ENCODE peak calls at places on chromosomes 7 and 10, in seven cellular contexts. J is colonic mucosa, U is pancreas, N is RWPE1, C is HCT116, W is ovary, O is A549. D is an unnamed sample.

GRCh38 chr7:82291931-82292330 is 151.6 kb downstream of the CACNA2D1 start:
- DNase-seq in J (no peak), U (no peak), N (no peak), C (peak; percentile 13), W (no peak), O (no peak), D (no peak)

GRCh38 chr7:73717991-73718405 is 1.5 kb downstream of the STX1A start:
- DNase-seq in J (no peak), U (no peak), N (peak; percentile 68), C (peak; percentile 73), W (no peak), O (no peak), D (no peak)

GRCh38 chr10:126373982-126374381 is 14.3 kb downstream of the ADAM12 start:
- DNase-seq in J (no peak), U (no peak), N (no peak), C (no peak), W (no peak), O (no peak), D (no peak)

GRCh38 chr7:121406866-121407439 is 10.8 kb upstream of the FAM3C start:
- DNase-seq in J (peak; percentile 53), U (no peak), N (no peak), C (no peak), W (no peak), O (no peak), D (no peak)

GRCh38 chr7:23467731-23468720 is 2.3 kb downstream of the IGF2BP3 start:
- DNase-seq in J (no peak), U (no peak), N (no peak), C (no peak), W (no peak), O (peak; percentile 62), D (no peak)

GRCh38 chr7:105707381-105707780 is 126.1 kb upstream of the EFCAB10 start:
- DNase-seq in J (no peak), U (no peak), N (no peak), C (no peak), W (no peak), O (no peak), D (no peak)

GRCh38 chr7:157129907-157130460 is 8.7 kb upstream of the UBE3C start:
- DNase-seq in J (no peak), U (no peak), N (no peak), C (no peak), W (no peak), O (no peak), D (no peak)

GRCh38 chr10:110641256-110641655 is 2.9 kb upstream of the RBM20 start:
- DNase-seq in J (no peak), U (no peak), N (peak; percentile 59), C (peak; percentile 42), W (no peak), O (peak; percentile 91), D (no peak)

GRCh38 chr7:140176271-140176701 is 497 bp downstream of the KDM7A start:
- DNase-seq in J (no peak), U (peak; percentile 20), N (no peak), C (no peak), W (peak; percentile 21), O (no peak), D (no peak)

DNA sequence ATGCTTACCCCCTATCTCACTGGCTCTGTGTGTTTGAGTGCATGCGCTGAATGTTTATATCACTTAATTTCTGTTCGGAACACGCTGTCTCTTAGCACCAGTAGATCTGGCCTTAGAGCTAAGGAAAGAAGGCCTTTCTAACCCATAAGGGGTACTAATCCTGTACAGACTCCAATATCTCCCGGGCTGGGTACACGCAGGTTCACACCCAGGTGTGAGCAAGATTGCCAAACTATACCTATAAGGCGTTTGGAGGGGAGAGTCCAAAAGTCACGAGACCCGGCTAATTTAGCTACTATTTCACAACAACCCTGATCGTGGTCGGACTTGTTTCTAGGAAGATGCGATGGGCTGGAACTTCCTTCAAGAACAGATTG is 727 bp upstream of the PDSS1 start:
- DNase-seq in J (no peak), U (no peak), N (peak; percentile 79), C (peak; percentile 18), W (no peak), O (no peak), D (peak; percentile 45)
- H3K27ac ChIP-seq in J (peak overlapping the region; percentile 91), U (peak overlapping the region; percentile 80), N (peak overlapping the region; percentile 98), C (peak overlapping the region; percentile 94), W (no peak overlapping the region), O (peak overlapping the region; percentile 96), D (peak overlapping the region; percentile 84)

GRCh38 chr10:3778708-3779108 is 6.3 kb downstream of the KLF6 start:
- DNase-seq in J (peak; percentile 16), U (no peak), N (no peak), C (no peak), W (no peak), O (no peak), D (no peak)

GRCh38 chr10:3777876-3778707 is 6.9 kb downstream of the KLF6 start:
- DNase-seq in J (no peak), U (no peak), N (no peak), C (no peak), W (no peak), O (no peak), D (no peak)

GRCh38 chr10:3775671-3776551 is 9.1 kb downstream of the KLF6 start:
- DNase-seq in J (no peak), U (no peak), N (no peak), C (peak; percentile 55), W (no peak), O (peak; percentile 47), D (no peak)

GRCh38 chr10:3774814-3775670 is 10.0 kb downstream of the KLF6 start:
- DNase-seq in J (no peak), U (no peak), N (no peak), C (peak; percentile 68), W (no peak), O (peak; percentile 74), D (no peak)

GRCh38 chr10:3776796-3777571 is 8.0 kb downstream of the KLF6 start:
- DNase-seq in J (peak; percentile 78), U (peak; percentile 67), N (peak; percentile 74), C (peak; percentile 59), W (peak; percentile 45), O (peak; percentile 75), D (no peak)
- H3K27ac ChIP-seq in J (peak overlapping the region; percentile 100), U (peak overlapping the region; percentile 100), N (peak overlapping the region; percentile 93), C (peak overlapping the region; percentile 56), W (peak overlapping the region; percentile 68), O (peak overlapping the region; percentile 67), D (peak overlapping the region; percentile 100)

DNA sequence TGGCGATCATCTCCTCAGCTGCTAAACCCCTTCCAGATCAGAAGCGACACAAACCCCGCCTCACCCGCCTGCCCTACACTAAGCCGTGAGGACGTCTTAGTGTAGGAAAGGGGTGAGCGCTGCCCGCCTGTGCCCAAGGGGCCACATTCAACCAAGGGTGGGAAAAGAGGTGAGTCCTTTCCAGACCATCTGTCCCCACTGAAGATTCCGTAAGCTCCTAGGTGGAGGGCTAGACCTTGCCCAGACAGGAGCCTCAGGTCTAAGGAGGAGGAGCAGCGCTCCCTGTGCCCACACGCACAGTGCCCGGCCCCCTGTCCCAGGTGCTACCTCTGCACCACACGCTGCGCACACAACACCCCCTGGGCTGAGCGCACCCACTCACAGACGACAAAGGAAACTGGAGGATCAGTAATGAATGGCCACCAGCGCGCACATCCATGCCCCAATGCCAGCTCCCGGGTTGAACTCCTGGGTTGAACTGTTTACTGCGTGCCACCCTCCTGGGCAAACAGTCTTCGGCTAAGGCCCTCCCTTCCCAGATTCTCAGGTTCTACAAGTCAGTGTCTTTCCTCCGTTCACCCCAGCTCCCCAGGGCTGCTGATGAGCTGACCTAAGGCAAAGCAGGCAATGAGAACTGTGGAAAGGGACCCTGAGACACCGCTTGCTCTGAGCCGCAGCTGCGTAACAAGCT is 186.0 kb downstream of the MAD1L1 start:
- DNase-seq in J (peak; percentile 33), U (no peak), N (no peak), C (no peak), W (no peak), O (no peak), D (no peak)
- H3K27ac ChIP-seq in J (no peak overlapping the region), U (no peak overlapping the region), N (peak overlapping the region; percentile 0), C (no peak overlapping the region), W (no peak overlapping the region), O (no peak overlapping the region), D (no peak overlapping the region)

GRCh38 chr7:24821045-24821853 is 64.0 kb upstream of the GSDME start:
- DNase-seq in J (peak; percentile 82), U (no peak), N (peak; percentile 98), C (peak; percentile 95), W (peak; percentile 62), O (peak; percentile 95), D (peak; percentile 97)
- H3K27ac ChIP-seq in J (peak overlapping the region; percentile 68), U (peak overlapping the region; percentile 35), N (peak overlapping the region; percentile 99), C (peak overlapping the region; percentile 84), W (peak overlapping the region; percentile 13), O (peak overlapping the region; percentile 87), D (peak overlapping the region; percentile 98)

D was measured in epithelial cell of prostate.